ENCODE peak calls at places on chromosomes 4 and X, in ten cellular contexts. I is keratinocyte, J is naive B cell, Y is activated gamma-delta T cell treated with Interleukin-2 at 50 U/mL for 16 hours, K is uterus, T is right atrium auricular region, Z is brain microvascular endothelial cell, P is iPS DF 6.9, M is T-helper 2 cell, G is sciatic nerve. D is an unnamed sample.

GRCh38 chrX:56797966-56798711 is 69.1 kb downstream of the NBDY start:
- DNase-seq in I (no peak), J (no peak), Y (no peak), K (no peak), T (peak), Z (no peak), P (no peak), M (no peak), G (peak), D (no peak)

GRCh38 chr4:40196724-40197281 is at the start of gene RHOH:
- DNase-seq in I (no peak), J (peak), Y (peak), K (no peak), T (no peak), Z (no peak), P (no peak), M (peak), G (no peak), D (no peak)

GRCh38 chr4:102825261-102826071 is 1.9 kb downstream of the UBE2D3 start:
- DNase-seq in I (no peak), J (peak), Y (peak), K (peak), T (no peak), Z (peak), P (no peak), M (peak), G (no peak), D (peak)

GRCh38 chr4:22897520-22898108 is 204.9 kb downstream of the GBA3 start:
- DNase-seq in I (no peak), J (peak), Y (no peak), K (no peak), T (no peak), Z (no peak), P (peak), M (peak), G (no peak), D (peak)

GRCh38 chrX:147950352-147950751 is 30.8 kb upstream of the FMR1NB start:
- DNase-seq in I (no peak), J (no peak), Y (no peak), K (no peak), T (no peak), Z (no peak), P (no peak), M (no peak), G (no peak), D (no peak)

GRCh38 chr4:71186566-71187398 is 152.0 kb upstream of the SLC4A4 start:
- DNase-seq in I (no peak), J (peak), Y (peak), K (no peak), T (no peak), Z (no peak), P (no peak), M (peak), G (peak), D (peak)

GRCh38 chrX:30888526-30889146 is 418 bp downstream of the TAB3 start:
- DNase-seq in I (no peak), J (no peak), Y (peak), K (peak), T (no peak), Z (no peak), P (no peak), M (peak), G (peak), D (no peak)

GRCh38 chrX:110418220-110418856 is 59.7 kb downstream of the RTL9 start:
- DNase-seq in I (no peak), J (no peak), Y (no peak), K (peak), T (no peak), Z (peak), P (no peak), M (no peak), G (no peak), D (peak)

GRCh38 chrX:133980406-133980805 is 5.0 kb downstream of the GPC3 start:
- DNase-seq in I (no peak), J (no peak), Y (no peak), K (no peak), T (no peak), Z (no peak), P (no peak), M (no peak), G (no peak), D (no peak)

GRCh38 chrX:129262912-129263311 is 260.4 kb downstream of the SMARCA1 start:
- DNase-seq in I (no peak), J (no peak), Y (no peak), K (no peak), T (no peak), Z (no peak), P (no peak), M (no peak), G (no peak), D (no peak)

GRCh38 chr4:176002007-176002623 is 63.5 kb upstream of the WDR17 start:
- DNase-seq in I (no peak), J (peak), Y (no peak), K (no peak), T (no peak), Z (no peak), P (no peak), M (peak), G (peak), D (no peak)

GRCh38 chr4:109389367-109390118 is 44.1 kb upstream of the SEC24B start:
- DNase-seq in I (no peak), J (no peak), Y (no peak), K (no peak), T (no peak), Z (no peak), P (no peak), M (no peak), G (no peak), D (no peak)

GRCh38 chr4:184232212-184232611 is 14.5 kb upstream of the ENPP6 start:
- DNase-seq in I (no peak), J (no peak), Y (no peak), K (no peak), T (no peak), Z (no peak), P (no peak), M (no peak), G (no peak), D (no peak)

GRCh38 chr4:130563185-130563890 is 1467.4 kb downstream of the C4orf33 start:
- DNase-seq in I (no peak), J (no peak), Y (no peak), K (no peak), T (peak), Z (peak), P (peak), M (no peak), G (peak), D (peak)

GRCh38 chrX:40845331-40845911 is 110.1 kb upstream of the MED14 start:
- DNase-seq in I (no peak), J (no peak), Y (no peak), K (peak), T (no peak), Z (peak), P (no peak), M (no peak), G (no peak), D (peak)